ENCODE peak calls at places on chromosome 9, in seven cellular contexts. M is stimulated activated naive CD4-positive, alpha-beta T cell; P is suprapubic skin; V is fibroblast of pulmonary artery; O is mammary epithelial cell; R is mesenchymal stem cell; B is thyroid gland. I is an unnamed sample.

GRCh38 chr9:114177423-114178064 is 22.2 kb downstream of the COL27A1 start:
- DNase-seq in O (peak; percentile 33), B (no peak), R (peak; percentile 86), P (no peak), M (no peak), V (peak; percentile 63), I (no peak)

GRCh38 chr9:135136991-135137390 is 49.5 kb downstream of the OLFM1 start:
- DNase-seq in M (no peak), O (no peak), V (no peak), B (no peak), R (no peak), P (no peak), I (no peak)

GRCh38 chr9:130073373-130073772 is 19.7 kb downstream of the GPR107 start:
- DNase-seq in B (no peak), P (no peak), V (peak; percentile 89), O (no peak), M (no peak), R (peak; percentile 94), I (no peak)

GRCh38 chr9:89667730-89668129 is 62.9 kb downstream of the GADD45G start:
- DNase-seq in P (no peak), M (no peak), O (no peak), B (peak; percentile 82), V (no peak), R (no peak), I (no peak)

GRCh38 chr9:126678989-126679388 is 65.3 kb downstream of the LMX1B start:
- DNase-seq in O (no peak), B (no peak), V (no peak), M (no peak), P (no peak), R (no peak), I (no peak)

GRCh38 chr9:122642226-122642625 is 15.2 kb downstream of the OR1B1 start:
- DNase-seq in R (no peak), O (peak; percentile 12), M (no peak), P (no peak), V (peak; percentile 10), B (no peak), I (no peak)

GRCh38 chr9:1709347-1709746 is 305.8 kb upstream of the SMARCA2 start:
- DNase-seq in V (no peak), O (no peak), M (no peak), R (no peak), B (no peak), P (no peak), I (no peak)

GRCh38 chr9:68913054-68913453 is 100.9 kb downstream of the PRKACG start:
- DNase-seq in P (no peak), V (no peak), R (no peak), O (no peak), B (no peak), M (no peak), I (no peak)

GRCh38 chr9:109739760-109740159 is 40.2 kb upstream of the PALM2AKAP2 start:
- DNase-seq in P (no peak), R (no peak), O (no peak), V (no peak), B (no peak), M (no peak), I (no peak)

GRCh38 chr9:13974891-13975290 is 339.1 kb downstream of the NFIB start:
- DNase-seq in B (peak; percentile 43), R (no peak), O (no peak), P (no peak), M (no peak), V (no peak), I (no peak)

GRCh38 chr9:73347720-73348119 is 196.1 kb downstream of the ANXA1 start:
- DNase-seq in M (no peak), B (no peak), O (no peak), P (no peak), V (no peak), R (no peak), I (no peak)

GRCh38 chr9:68619636-68620035 is 79.0 kb upstream of the TMEM252 start:
- DNase-seq in P (no peak), R (peak; percentile 6), M (no peak), B (no peak), V (no peak), O (no peak), I (no peak)